ENCODE peak calls at places on chromosomes 7 and 10, in seven cellular contexts. F, R, V, M, W, I and D are unnamed samples. For H3K4me1, the result is how much of the 10 kb centered on the place peaks cover.

GRCh38 chr10:30434273-30435067 is 486 bp downstream of the MAP3K8 start:
- DNase-seq in W (peak), F (peak), M (peak), R (peak), V (no peak), I (peak), D (peak)

GRCh38 chr10:16583382-16583781 is 61.7 kb upstream of the C1QL3 start:
- DNase-seq in M (no peak), F (no peak), I (no peak), W (no peak), R (peak), V (no peak), D (no peak)

GRCh38 chr10:6721480-6721879 is 141.4 kb upstream of the PRKCQ start:
- DNase-seq in I (peak), M (peak), V (no peak), R (peak), W (no peak), F (no peak), D (no peak)

GRCh38 chr10:127569210-127569609 is 20.1 kb downstream of the NPS start:
- DNase-seq in F (no peak), I (no peak), V (no peak), W (no peak), M (no peak), R (no peak), D (no peak)

GRCh38 chr10:12577610-12578009 is 228.3 kb downstream of the CAMK1D start:
- DNase-seq in W (no peak), F (no peak), M (no peak), R (no peak), V (no peak), I (no peak), D (no peak)

GRCh38 chr10:15043674-15044073 is at the start of gene OLAH:
- DNase-seq in M (peak), R (no peak), F (no peak), W (no peak), V (no peak), I (no peak), D (no peak)

GRCh38 chr10:98242823-98243222 is 25.2 kb downstream of the LOXL4 start:
- DNase-seq in V (no peak), M (peak), W (no peak), F (no peak), R (no peak), I (no peak), D (no peak)

GRCh38 chr10:91556691-91557529 is 76.0 kb downstream of the PPP1R3C start:
- DNase-seq in I (no peak), W (no peak), V (no peak), M (no peak), F (peak), R (no peak), D (no peak)

GRCh38 chr7:75565129-75565528 is 73.0 kb downstream of the SPDYE5 start:
- DNase-seq in M (peak), R (no peak), I (peak), W (no peak), F (peak), V (no peak), D (no peak)

GRCh38 chr10:34809796-34810195 is 5.3 kb downstream of the PARD3 start:
- DNase-seq in M (no peak), F (no peak), W (no peak), R (no peak), V (no peak), I (no peak), D (no peak)
- H3K4me3 ChIP-seq in M (peak), F (no peak), W (no peak), R (peak), V (no peak), I (no peak), D (no peak)

DNA sequence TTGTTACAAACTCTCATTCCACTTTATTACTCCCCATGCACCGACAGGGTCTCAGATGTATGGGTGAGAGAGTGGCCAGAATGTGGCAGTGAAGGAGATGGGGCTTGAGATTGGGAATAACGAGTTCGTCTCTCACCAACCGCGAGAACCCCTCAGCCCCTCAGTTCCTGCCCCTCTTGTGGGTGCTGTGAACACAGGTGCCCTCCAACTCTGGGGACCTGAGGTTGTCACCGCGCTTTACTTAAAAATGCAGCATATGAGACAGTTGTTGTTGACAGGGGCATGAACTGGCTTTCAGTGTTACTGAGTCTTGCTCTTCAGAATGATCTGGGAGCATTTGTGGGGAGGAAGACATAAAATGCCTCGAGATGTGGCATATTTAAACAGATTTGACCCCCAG is 290.0 kb downstream of the WDR37 start:
- DNase-seq in V (no peak), F (no peak), W (no peak), M (no peak), R (no peak), I (no peak), D (no peak)
- H3K4me1 ChIP-seq in V (under half), F (under half), W (under half), M (under half), R (under half), I (under half), D (under half)

GRCh38 chr7:151016942-151017341 is 7.4 kb downstream of the ATG9B start:
- DNase-seq in M (no peak), F (no peak), R (no peak), W (no peak), I (no peak), V (no peak), D (no peak)

GRCh38 chr7:151016505-151016904 is 7.8 kb downstream of the ATG9B start:
- DNase-seq in W (no peak), R (no peak), I (no peak), M (no peak), V (no peak), F (no peak), D (no peak)

GRCh38 chr7:151017953-151018420 is 6.3 kb downstream of the ATG9B start:
- DNase-seq in M (peak), F (peak), R (peak), V (peak), W (peak), I (peak), D (peak)

GRCh38 chr7:151018421-151019129 is 5.7 kb downstream of the ATG9B start:
- DNase-seq in M (peak), W (no peak), V (no peak), F (no peak), I (peak), R (no peak), D (peak)

GRCh38 chr7:151017370-151017952 is 6.8 kb downstream of the ATG9B start:
- DNase-seq in F (no peak), R (no peak), M (no peak), I (no peak), V (no peak), W (no peak), D (no peak)
- H3K4me3 ChIP-seq in F (no peak), R (no peak), M (peak), I (peak), V (peak), W (peak), D (no peak)

GRCh38 chr10:24462340-24462739 is 253.4 kb downstream of the KIAA1217 start:
- DNase-seq in I (no peak), V (no peak), M (no peak), W (no peak), F (no peak), R (no peak), D (no peak)
- H3K4me1 ChIP-seq in I (under half), V (under half), M (under half), W (under half), F (under half), R (half or more), D (under half)

GRCh38 chr10:59864141-59864962 is 42.0 kb downstream of the CCDC6 start:
- DNase-seq in R (no peak), W (no peak), F (no peak), M (no peak), I (no peak), V (no peak), D (no peak)
- H3K4me3 ChIP-seq in R (no peak), W (no peak), F (no peak), M (no peak), I (no peak), V (no peak), D (no peak)